ENCODE peak calls at places on chromosome 3, in nine cellular contexts. K is coronary artery, N is neural progenitor cell, J is A549, U is tibial artery, P is epithelial cell of proximal tubule, T is AG10803, X is MCF 10A, L is mucosa of descending colon. R is an unnamed sample.

GRCh38 chr3:45343947-45344346 is 44.4 kb upstream of the LARS2 start:
- DNase-seq in K (no peak), N (peak), J (peak), U (no peak), P (no peak), T (no peak), X (peak), L (no peak), R (peak)

GRCh38 chr3:136134091-136134490 is 62.0 kb downstream of the MSL2 start:
- DNase-seq in K (no peak), N (no peak), J (no peak), U (no peak), P (no peak), T (no peak), X (no peak), L (no peak), R (no peak)

GRCh38 chr3:10941972-10942371 is 50.6 kb upstream of the SLC6A1 start:
- DNase-seq in K (no peak), N (peak), J (no peak), U (no peak), P (no peak), T (no peak), X (no peak), L (no peak), R (no peak)

GRCh38 chr3:161108840-161109239 is 3.7 kb upstream of the B3GALNT1 start:
- DNase-seq in K (no peak), N (no peak), J (no peak), U (no peak), P (no peak), T (peak), X (peak), L (no peak), R (no peak)

GRCh38 chr3:104596551-104596950 is 770.2 kb upstream of the ALCAM start:
- DNase-seq in K (no peak), N (peak), J (peak), U (no peak), P (peak), T (peak), X (peak), L (no peak), R (no peak)

GRCh38 chr3:80663426-80663825 is 895.6 kb upstream of the ROBO1 start:
- DNase-seq in K (no peak), N (no peak), J (no peak), U (no peak), P (no peak), T (no peak), X (no peak), L (no peak), R (no peak)

GRCh38 chr3:188283347-188283746 is 129.4 kb downstream of the LPP start:
- DNase-seq in K (no peak), N (no peak), J (no peak), U (no peak), P (no peak), T (peak), X (peak), L (no peak), R (peak)

GRCh38 chr3:4523710-4524422 is 30.7 kb downstream of the ITPR1 start:
- DNase-seq in K (no peak), N (no peak), J (no peak), U (no peak), P (no peak), T (no peak), X (no peak), L (no peak), R (no peak)

GRCh38 chr3:187630421-187630820 is 39.8 kb downstream of the SST start:
- DNase-seq in K (no peak), N (no peak), J (no peak), U (no peak), P (no peak), T (peak), X (peak), L (no peak), R (no peak)

GRCh38 chr3:110955301-110955880 is 116.2 kb upstream of the NECTIN3 start:
- DNase-seq in K (no peak), N (no peak), J (no peak), U (no peak), P (no peak), T (peak), X (peak), L (no peak), R (no peak)

GRCh38 chr3:188617988-188618701 is 464.2 kb downstream of the LPP start:
- DNase-seq in K (no peak), N (no peak), J (no peak), U (no peak), P (no peak), T (no peak), X (no peak), L (no peak), R (no peak)

GRCh38 chr3:31692714-31693113 is 160.0 kb downstream of the STT3B start:
- DNase-seq in K (no peak), N (peak), J (no peak), U (no peak), P (no peak), T (no peak), X (no peak), L (no peak), R (no peak)

GRCh38 chr3:150068440-150069157 is 97.9 kb upstream of the PFN2 start:
- DNase-seq in K (no peak), N (no peak), J (no peak), U (no peak), P (no peak), T (no peak), X (no peak), L (no peak), R (no peak)

GRCh38 chr3:188747487-188747886 is 424.3 kb upstream of the TPRG1 start:
- DNase-seq in K (no peak), N (no peak), J (no peak), U (no peak), P (no peak), T (peak), X (no peak), L (no peak), R (no peak)

GRCh38 chr3:49454457-49454856 is 15.6 kb upstream of the DAG1 start:
- DNase-seq in K (no peak), N (peak), J (no peak), U (no peak), P (no peak), T (no peak), X (peak), L (no peak), R (peak)

GRCh38 chr3:142680710-142681109 is 43.1 kb upstream of the TRPC1 start:
- DNase-seq in K (no peak), N (no peak), J (peak), U (no peak), P (no peak), T (no peak), X (peak), L (no peak), R (no peak)

GRCh38 chr3:100360757-100361496 is 26.4 kb downstream of the NIT2 start:
- DNase-seq in K (no peak), N (no peak), J (no peak), U (no peak), P (no peak), T (no peak), X (no peak), L (no peak), R (no peak)

GRCh38 chr3:178498866-178499265 is 37.4 kb upstream of the KCNMB2 start:
- DNase-seq in K (no peak), N (no peak), J (no peak), U (no peak), P (no peak), T (peak), X (no peak), L (no peak), R (no peak)

GRCh38 chr3:44272191-44272590 is 30.5 kb downstream of the TOPAZ1 start:
- DNase-seq in K (no peak), N (no peak), J (no peak), U (no peak), P (no peak), T (no peak), X (no peak), L (no peak), R (no peak)

GRCh38 chr3:35393916-35394315 is 245.4 kb upstream of the ARPP21 start:
- DNase-seq in K (no peak), N (no peak), J (no peak), U (no peak), P (peak), T (no peak), X (peak), L (no peak), R (no peak)

GRCh38 chr3:64489361-64490044 is 198.3 kb downstream of the ADAMTS9 start:
- DNase-seq in K (no peak), N (peak), J (no peak), U (no peak), P (no peak), T (no peak), X (no peak), L (peak), R (peak)

DNA sequence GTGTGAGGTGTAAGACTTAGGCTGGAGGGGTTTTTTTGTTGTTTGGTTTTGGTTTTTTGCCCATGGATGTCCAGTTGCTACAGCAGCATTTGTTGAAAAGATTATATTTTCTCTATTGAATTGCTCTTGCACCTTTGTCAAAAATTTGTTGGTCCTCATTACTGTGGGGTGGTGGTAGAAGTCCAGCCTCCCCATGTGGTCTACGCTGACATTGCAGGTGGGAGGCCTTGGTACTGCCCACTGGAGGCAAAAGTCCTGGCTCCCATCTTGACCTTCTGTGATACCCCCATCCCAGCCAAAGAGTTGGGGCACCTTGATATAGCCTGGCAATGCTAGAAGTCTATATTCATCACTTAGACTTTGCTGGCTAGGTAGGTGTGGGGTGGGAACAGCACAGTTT is 5.4 kb upstream of the RAB6B start:
- DNase-seq in K (no peak), N (no peak), J (no peak), U (no peak), P (no peak), T (no peak), X (no peak), L (no peak), R (no peak)
- TF ChIP-seq CTCF in K (no peak), N (peak), J (no peak), U (no peak), P (peak), T (no peak), X (no peak), L (no peak), R (peak)

GRCh38 chr3:170732660-170733245 is 137.2 kb downstream of the RPL22L1 start:
- DNase-seq in K (no peak), N (no peak), J (no peak), U (no peak), P (no peak), T (peak), X (no peak), L (no peak), R (no peak)

GRCh38 chr3:170735821-170736220 is 134.2 kb downstream of the RPL22L1 start:
- DNase-seq in K (no peak), N (no peak), J (no peak), U (no peak), P (no peak), T (no peak), X (no peak), L (no peak), R (no peak)

GRCh38 chr3:170731281-170731680 is 138.7 kb downstream of the RPL22L1 start:
- DNase-seq in K (no peak), N (no peak), J (no peak), U (no peak), P (no peak), T (no peak), X (no peak), L (no peak), R (no peak)

GRCh38 chr3:170734737-170735070 is 135.3 kb downstream of the RPL22L1 start:
- DNase-seq in K (no peak), N (no peak), J (no peak), U (no peak), P (no peak), T (peak), X (no peak), L (no peak), R (no peak)

GRCh38 chr3:170734043-170734736 is 135.8 kb downstream of the RPL22L1 start:
- DNase-seq in K (no peak), N (peak), J (no peak), U (no peak), P (no peak), T (no peak), X (no peak), L (no peak), R (no peak)
- TF ChIP-seq CTCF in K (no peak), N (no peak), J (no peak), U (no peak), P (no peak), T (no peak), X (no peak), L (no peak), R (no peak)

GRCh38 chr3:37982351-37982750 is 8.2 kb upstream of the VILL start:
- DNase-seq in K (no peak), N (no peak), J (no peak), U (no peak), P (no peak), T (no peak), X (no peak), L (no peak), R (no peak)

GRCh38 chr3:37985637-37986320 is 4.8 kb upstream of the VILL start:
- DNase-seq in K (peak), N (no peak), J (no peak), U (peak), P (no peak), T (peak), X (no peak), L (peak), R (no peak)

GRCh38 chr3:37984596-37984995 is 6.0 kb upstream of the VILL start:
- DNase-seq in K (peak), N (no peak), J (no peak), U (peak), P (no peak), T (no peak), X (no peak), L (no peak), R (no peak)

GRCh38 chr3:37986479-37987314 is 3.9 kb upstream of the VILL start:
- DNase-seq in K (peak), N (no peak), J (no peak), U (peak), P (no peak), T (no peak), X (peak), L (peak), R (peak)

DNA sequence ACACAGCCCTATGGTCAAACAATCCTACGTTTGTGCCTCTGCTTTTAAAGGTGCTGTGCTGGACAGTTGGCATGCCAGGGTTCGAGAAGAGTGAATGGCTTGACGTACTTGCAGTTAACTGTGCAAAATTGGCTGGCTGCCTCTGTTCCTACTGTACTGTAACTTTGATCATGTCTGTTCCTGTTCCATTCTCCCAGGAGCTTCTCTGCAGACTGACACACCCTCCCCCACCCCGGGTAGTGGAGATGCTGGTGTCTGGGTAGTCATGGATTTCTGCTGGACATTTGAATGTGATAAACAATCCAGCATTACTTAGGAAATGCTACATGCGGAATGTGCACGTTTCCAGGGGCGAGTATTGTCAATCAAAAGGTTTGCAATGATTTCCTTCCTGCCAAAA is 6.5 kb upstream of the VILL start:
- DNase-seq in K (no peak), N (no peak), J (no peak), U (peak), P (no peak), T (no peak), X (peak), L (no peak), R (no peak)
- TF ChIP-seq CTCF in K (no peak), N (no peak), J (no peak), U (no peak), P (no peak), T (no peak), X (no peak), L (no peak), R (no peak)

GRCh38 chr3:153704115-153704514 is 417.1 kb upstream of the ARHGEF26 start:
- DNase-seq in K (no peak), N (no peak), J (no peak), U (no peak), P (no peak), T (no peak), X (peak), L (no peak), R (no peak)
- TF ChIP-seq CTCF in K (no peak), N (no peak), J (no peak), U (no peak), P (peak), T (no peak), X (peak), L (no peak), R (no peak)

DNA sequence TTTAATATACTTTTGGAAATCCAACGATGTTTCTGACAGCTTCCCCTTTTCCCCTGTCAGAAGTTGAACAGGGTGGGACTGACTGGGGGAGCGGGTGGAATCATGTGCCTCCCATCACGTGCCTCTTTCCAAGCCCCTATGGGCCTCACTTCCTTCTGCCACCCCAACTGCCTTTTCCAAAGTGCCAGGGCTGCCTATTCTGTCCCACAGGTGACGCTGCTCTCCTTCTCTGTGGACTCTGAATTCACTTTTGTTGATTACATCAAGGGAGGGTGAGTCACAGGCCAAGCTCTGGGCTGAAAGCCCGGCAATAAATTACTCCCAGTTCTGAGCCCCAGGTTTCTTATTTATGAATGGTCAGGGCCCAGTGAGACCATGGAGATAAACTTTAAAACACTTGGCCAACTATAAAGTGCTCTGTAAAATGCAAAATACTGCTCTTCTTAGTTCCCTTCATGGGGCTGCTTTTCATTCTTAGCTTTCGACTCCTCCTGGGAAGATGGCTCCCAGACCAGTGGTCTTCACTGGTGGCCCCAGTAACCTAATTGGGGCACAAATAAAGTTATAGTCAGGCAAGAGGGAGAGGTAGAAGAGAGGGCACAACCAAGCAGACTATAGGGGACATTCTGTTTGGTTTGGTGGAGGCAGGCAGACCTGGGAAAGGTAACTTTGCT is 12.3 kb downstream of the CPNE9 start:
- DNase-seq in K (no peak), N (peak), J (peak), U (peak), P (peak), T (peak), X (peak), L (peak), R (peak)
- TF ChIP-seq CTCF in K (peak), N (peak), J (peak), U (peak), P (peak), T (peak), X (peak), L (peak), R (peak)

R was measured in Caco-2.